ENCODE peak calls at places on chromosomes 5 and 9, in four cellular contexts. G is GM20000, J is nephron progenitor cell, E is glutamatergic neuron. S is an unnamed sample.

GRCh38 chr9:73067074-73067473 is 84.6 kb upstream of the ANXA1 start:
- DNase-seq in J (no peak), G (no peak), E (no peak), S (no peak)

GRCh38 chr5:110784901-110785300 is 46.1 kb downstream of the SLC25A46 start:
- DNase-seq in G (no peak), E (no peak), J (no peak), S (no peak)

GRCh38 chr5:170603578-170604565 is 100.1 kb downstream of the KCNIP1 start:
- DNase-seq in E (peak), J (peak), G (peak), S (no peak)

GRCh38 chr9:123282343-123283047 is 14.1 kb upstream of the STRBP start:
- DNase-seq in E (no peak), G (no peak), J (no peak), S (peak)

GRCh38 chr5:40813698-40814281 is 15.6 kb upstream of the PRKAA1 start:
- DNase-seq in G (no peak), J (no peak), E (no peak), S (no peak)

GRCh38 chr5:175696139-175696854 is 38.4 kb downstream of the HRH2 start:
- DNase-seq in E (peak), J (peak), G (peak), S (no peak)

GRCh38 chr9:136587145-136587943 is 41.5 kb upstream of the NOTCH1 start:
- DNase-seq in G (no peak), E (no peak), J (peak), S (no peak)

GRCh38 chr9:86034863-86035734 is 64.3 kb downstream of the GOLM1 start:
- DNase-seq in G (peak), E (peak), J (peak), S (no peak)

GRCh38 chr9:72871685-72872084 is 81.2 kb downstream of the ALDH1A1 start:
- DNase-seq in E (no peak), G (no peak), J (no peak), S (no peak)

GRCh38 chr5:41808294-41808693 is 61.9 kb downstream of the OXCT1 start:
- DNase-seq in G (no peak), J (no peak), E (no peak), S (no peak)

GRCh38 chr5:77449981-77450380 is 42.1 kb downstream of the WDR41 start:
- DNase-seq in E (no peak), G (no peak), J (no peak), S (no peak)

GRCh38 chr9:120396418-120396817 is 183.5 kb downstream of the CDK5RAP2 start:
- DNase-seq in J (no peak), G (no peak), E (no peak), S (no peak)

GRCh38 chr9:89770779-89771178 is 166.0 kb downstream of the GADD45G start:
- DNase-seq in J (no peak), G (no peak), E (no peak), S (no peak)

GRCh38 chr5:119795768-119796167 is 166.4 kb downstream of the FAM170A start:
- DNase-seq in G (no peak), J (no peak), E (no peak), S (no peak)

GRCh38 chr5:61466017-61466416 is 134.0 kb downstream of the ZSWIM6 start:
- DNase-seq in J (no peak), G (no peak), E (no peak), S (no peak)

GRCh38 chr9:131708613-131709002 is 31.3 kb downstream of the RAPGEF1 start:
- DNase-seq in E (no peak), G (no peak), J (no peak), S (no peak)

GRCh38 chr5:145362261-145362660 is 472.9 kb downstream of the PRELID2 start:
- DNase-seq in J (no peak), G (no peak), E (no peak), S (no peak)

GRCh38 chr5:114266374-114266773 is 95.5 kb upstream of the KCNN2 start:
- DNase-seq in E (no peak), J (no peak), G (no peak), S (no peak)

GRCh38 chr5:94355817-94356216 is 262.6 kb downstream of the KIAA0825 start:
- DNase-seq in G (no peak), J (no peak), E (no peak), S (no peak)

GRCh38 chr9:33375841-33376321 is 26.5 kb downstream of the AQP7 start:
- DNase-seq in G (no peak), J (no peak), E (no peak), S (no peak)

GRCh38 chr9:88258587-88258986 is 120.3 kb upstream of the SPATA31C2 start:
- DNase-seq in J (no peak), E (no peak), G (no peak), S (no peak)

GRCh38 chr5:122421379-122422081 is 109.5 kb downstream of the SNCAIP start:
- DNase-seq in E (no peak), J (no peak), G (peak), S (no peak)

GRCh38 chr5:125137535-125137934 is 391.1 kb upstream of the ZNF608 start:
- DNase-seq in G (no peak), E (no peak), J (no peak), S (no peak)

GRCh38 chr5:158538506-158539074 is 561.1 kb downstream of the EBF1 start:
- DNase-seq in G (peak), J (peak), E (peak), S (no peak)

GRCh38 chr5:180423133-180423532 is 70.0 kb upstream of the GFPT2 start:
- DNase-seq in J (no peak), G (no peak), E (no peak), S (no peak)

GRCh38 chr9:110128664-110129329 is 79.2 kb downstream of the C9orf152 start:
- DNase-seq in G (peak), J (no peak), E (no peak), S (no peak)

GRCh38 chr5:16935271-16936149 is 578 bp downstream of the MYO10 start:
- DNase-seq in E (peak), J (peak), G (peak), S (no peak)

GRCh38 chr5:74243634-74244033 is 396.9 kb downstream of the ENC1 start:
- DNase-seq in G (no peak), J (no peak), E (no peak), S (no peak)

GRCh38 chr9:137116728-137117127 is 2.2 kb upstream of the DPP7 start:
- DNase-seq in G (no peak), J (no peak), E (no peak), S (no peak)

GRCh38 chr5:176844706-176845391 is 34.5 kb downstream of the UNC5A start:
- DNase-seq in G (no peak), E (no peak), J (no peak), S (no peak)

GRCh38 chr9:112239284-112239683 is 64.2 kb upstream of the SUSD1 start:
- DNase-seq in E (no peak), J (no peak), G (no peak), S (no peak)

GRCh38 chr5:390571-391491 is 52.1 kb upstream of the EXOC3 start:
- DNase-seq in E (no peak), G (peak), J (no peak), S (peak)

GRCh38 chr9:99635032-99635431 is 186.7 kb upstream of the NR4A3 start:
- DNase-seq in E (no peak), G (no peak), J (no peak), S (no peak)

GRCh38 chr5:20166496-20166895 is 178.5 kb upstream of the CDH18 start:
- DNase-seq in E (no peak), J (no peak), G (no peak), S (no peak)

GRCh38 chr5:115297043-115297442 is 589 bp upstream of the CCDC112 start:
- DNase-seq in G (no peak), E (no peak), J (no peak), S (no peak)

GRCh38 chr5:34690301-34690700 is 34.2 kb downstream of the RAI14 start:
- DNase-seq in J (no peak), G (no peak), E (no peak), S (no peak)
- TF ChIP-seq CTCF in J (no peak), G (no peak), E (no peak), S (no peak)

GRCh38 chr5:91305640-91306039 is 77.5 kb downstream of the ARRDC3 start:
- DNase-seq in J (no peak), G (no peak), E (no peak), S (no peak)
- TF ChIP-seq CTCF in J (no peak), G (no peak), E (no peak), S (no peak)

DNA sequence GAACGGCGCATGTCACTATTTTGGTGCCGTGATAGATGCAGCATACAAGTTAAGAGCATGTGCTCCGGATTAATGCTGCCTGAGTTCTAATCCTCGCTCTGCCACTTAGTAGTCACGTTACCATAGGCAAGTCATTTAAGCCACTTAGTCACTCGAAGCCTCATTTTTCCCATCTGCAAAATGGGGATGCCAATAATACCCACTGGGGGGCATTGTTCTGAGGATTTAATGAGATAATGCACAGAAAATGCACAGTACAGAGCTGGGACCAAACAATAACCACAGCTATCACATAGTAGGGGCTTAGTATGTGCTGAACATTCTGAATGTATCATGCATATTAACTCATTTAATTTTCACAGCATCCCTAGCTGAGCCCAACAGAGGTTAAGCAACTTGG is 9.1 kb downstream of the NIPAL4 start:
- DNase-seq in E (no peak), J (no peak), G (no peak), S (no peak)
- TF ChIP-seq CTCF in E (no peak), J (no peak), G (no peak), S (no peak)

DNA sequence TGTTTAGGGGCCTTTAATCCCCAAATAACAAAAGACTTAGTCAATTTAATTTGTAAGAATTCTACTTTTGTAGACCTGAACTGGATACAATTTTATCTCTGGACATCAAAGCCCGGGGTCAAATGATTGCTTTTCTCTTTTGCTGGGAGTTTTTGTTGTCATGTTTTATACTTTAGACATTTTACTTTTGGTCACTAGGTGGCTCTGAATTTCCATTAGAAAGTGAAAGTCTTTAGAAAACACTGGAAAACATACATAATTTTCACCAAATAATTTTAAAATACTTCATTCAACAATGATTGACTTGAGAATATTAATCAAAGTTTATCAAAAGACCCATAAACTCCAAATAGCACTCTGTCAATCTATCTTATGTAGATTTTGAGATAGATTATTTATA is 2.8 kb upstream of the PCA3 start:
- DNase-seq in E (no peak), G (no peak), J (no peak), S (no peak)
- TF ChIP-seq CTCF in E (peak), G (no peak), J (peak), S (peak)